ENCODE peak calls at places on chromosome 21, in eight cellular contexts. A, J, T, D, W, R, U and X are unnamed samples.

GRCh38 chr21:36203603-36203889 is 46.9 kb downstream of the DOP1B start:
- DNase-seq in A (peak; percentile 12), J (no peak), T (peak; percentile 86), D (peak; percentile 74), W (no peak), R (no peak), U (no peak), X (no peak)

GRCh38 chr21:42424848-42425602 is 21.3 kb downstream of the UBASH3A start:
- DNase-seq in A (no peak), J (no peak), T (no peak), D (no peak), W (peak; percentile 75), R (peak; percentile 88), U (peak; percentile 68), X (peak; percentile 86)

GRCh38 chr21:17003221-17003620 is 509.6 kb upstream of the CXADR start:
- DNase-seq in A (no peak), J (no peak), T (no peak), D (peak; percentile 29), W (no peak), R (no peak), U (no peak), X (no peak)

GRCh38 chr21:45541221-45542039 is 810 bp downstream of the SLC19A1 start:
- DNase-seq in A (no peak), J (peak; percentile 54), T (no peak), D (peak; percentile 70), W (peak; percentile 69), R (peak; percentile 79), U (peak; percentile 67), X (peak; percentile 64)

GRCh38 chr21:34365794-34366193 is 2.0 kb downstream of the KCNE2 start:
- DNase-seq in A (no peak), J (peak; percentile 28), T (no peak), D (no peak), W (no peak), R (no peak), U (no peak), X (no peak)

GRCh38 chr21:32143222-32143939 is 135.5 kb downstream of the MIS18A start:
- DNase-seq in A (no peak), J (peak; percentile 67), T (no peak), D (no peak), W (no peak), R (no peak), U (no peak), X (no peak)

GRCh38 chr21:46035809-46036695 is 54.5 kb downstream of the COL6A1 start:
- DNase-seq in A (no peak), J (no peak), T (no peak), D (peak; percentile 86), W (no peak), R (no peak), U (no peak), X (no peak)

GRCh38 chr21:45719177-45719802 is 75.8 kb downstream of the PCBP3 start:
- DNase-seq in A (peak; percentile 5), J (no peak), T (no peak), D (no peak), W (no peak), R (no peak), U (no peak), X (no peak)

GRCh38 chr21:45557611-45558043 is 15.4 kb upstream of the SLC19A1 start:
- DNase-seq in A (no peak), J (peak; percentile 47), T (no peak), D (no peak), W (peak; percentile 1), R (no peak), U (no peak), X (no peak)

GRCh38 chr21:32645261-32646182 is 33.3 kb upstream of the CFAP298 start:
- DNase-seq in A (no peak), J (peak; percentile 89), T (no peak), D (no peak), W (no peak), R (no peak), U (no peak), X (no peak)

GRCh38 chr21:31557956-31558838 is 101.3 kb upstream of the SOD1 start:
- DNase-seq in A (no peak), J (peak; percentile 86), T (no peak), D (peak; percentile 22), W (peak; percentile 34), R (peak; percentile 44), U (peak; percentile 15), X (peak; percentile 1)

GRCh38 chr21:45085700-45086099 is 11.3 kb downstream of the ADARB1 start:
- DNase-seq in A (no peak), J (no peak), T (no peak), D (no peak), W (no peak), R (no peak), U (no peak), X (no peak)